ENCODE peak calls at places on chromosomes 4 and X, in seven cellular contexts. L is BJ, G is GM13976, A is glomerular endothelial cell, I is iris pigment epithelial cell, Z is spleen, E is IMR-90. T is an unnamed sample.

GRCh38 chr4:16727218-16727617 is 171.2 kb downstream of the LDB2 start:
- DNase-seq in L (no peak), G (no peak), A (no peak), I (no peak), Z (no peak), E (no peak), T (no peak)

GRCh38 chr4:143346208-143346607 is 9.5 kb downstream of the GAB1 start:
- DNase-seq in L (no peak), G (no peak), A (no peak), I (no peak), Z (no peak), E (no peak), T (no peak)

GRCh38 chr4:52659722-52660261 is 691 bp upstream of the USP46 start:
- DNase-seq in L (no peak), G (peak), A (no peak), I (peak), Z (peak), E (no peak), T (no peak)

GRCh38 chr4:172830295-172830764 is 338.3 kb upstream of the GALNT7 start:
- DNase-seq in L (no peak), G (peak), A (no peak), I (peak), Z (no peak), E (peak), T (no peak)

GRCh38 chrX:115138040-115138439 is 51.2 kb upstream of the RBMXL3 start:
- DNase-seq in L (no peak), G (no peak), A (no peak), I (no peak), Z (no peak), E (no peak), T (no peak)

GRCh38 chr4:76989391-76990061 is 40.0 kb downstream of the SEPTIN11 start:
- DNase-seq in L (no peak), G (no peak), A (no peak), I (no peak), Z (no peak), E (no peak), T (no peak)

GRCh38 chr4:121252224-121252806 is 88.2 kb upstream of the TNIP3 start:
- DNase-seq in L (no peak), G (peak), A (peak), I (peak), Z (peak), E (peak), T (peak)

GRCh38 chr4:131001371-131001770 is 1905.4 kb downstream of the C4orf33 start:
- DNase-seq in L (no peak), G (no peak), A (no peak), I (peak), Z (no peak), E (no peak), T (no peak)

T was measured in Panc1.